ENCODE peak calls at places on chromosomes 5 and 9, in five cellular contexts. T is neuronal stem cell, E is endothelial cell of umbilical vein, W is tibial nerve, A is iPS DF 6.9. U is an unnamed sample.

GRCh38 chr5:162888268-162888667 is 549.1 kb upstream of the CCNG1 start:
- DNase-seq in W (no peak), E (no peak), A (no peak), T (no peak), U (no peak)

GRCh38 chr5:148798786-148799185 is 27.6 kb upstream of the ADRB2 start:
- DNase-seq in T (no peak), A (no peak), E (no peak), W (no peak), U (no peak)

GRCh38 chr5:142357469-142358090 is 32.8 kb upstream of the SPRY4 start:
- DNase-seq in W (peak), E (peak), A (no peak), T (no peak), U (no peak)

GRCh38 chr5:67983251-67983941 is 232.2 kb upstream of the PIK3R1 start:
- DNase-seq in E (peak), A (no peak), W (no peak), T (no peak), U (no peak)

GRCh38 chr5:179759961-179760541 is 27.4 kb downstream of the MAML1 start:
- DNase-seq in W (no peak), E (no peak), A (no peak), T (no peak), U (no peak)

GRCh38 chr5:55037046-55037771 is 13.2 kb downstream of the GZMK start:
- DNase-seq in A (peak), T (no peak), E (peak), W (no peak), U (no peak)

GRCh38 chr5:151037561-151038291 is 17.3 kb downstream of the GPX3 start:
- DNase-seq in E (peak), A (no peak), T (no peak), W (peak), U (no peak)

GRCh38 chr5:78757269-78758053 is 108.9 kb upstream of the LHFPL2 start:
- DNase-seq in W (peak), A (no peak), E (no peak), T (no peak), U (no peak)

GRCh38 chr9:134491436-134491835 is 150.2 kb upstream of the COL5A1 start:
- DNase-seq in A (no peak), T (no peak), W (no peak), E (no peak), U (no peak)

GRCh38 chr5:68187268-68188055 is 28.1 kb upstream of the PIK3R1 start:
- DNase-seq in E (peak), T (peak), A (no peak), W (no peak), U (peak)

GRCh38 chr5:138438003-138438723 is 694 bp upstream of the REEP2 start:
- DNase-seq in W (no peak), A (no peak), E (no peak), T (no peak), U (no peak)

GRCh38 chr9:21549251-21549765 is 67.2 kb upstream of the IFNE start:
- DNase-seq in E (peak), A (no peak), T (no peak), W (no peak), U (no peak)

GRCh38 chr5:172788771-172789686 is 18.0 kb upstream of the DUSP1 start:
- DNase-seq in E (no peak), W (peak), A (no peak), T (no peak), U (no peak)

GRCh38 chr5:173884402-173885053 is 3.6 kb upstream of the CPEB4 start:
- DNase-seq in A (no peak), E (no peak), W (no peak), T (no peak), U (no peak)

GRCh38 chr9:129607026-129607397 is 13.9 kb downstream of the C9orf50 start:
- DNase-seq in E (no peak), W (no peak), T (no peak), A (no peak), U (no peak)
- H3K27ac ChIP-seq in E (peak), W (peak), T (no peak), A (no peak), U (peak)

DNA sequence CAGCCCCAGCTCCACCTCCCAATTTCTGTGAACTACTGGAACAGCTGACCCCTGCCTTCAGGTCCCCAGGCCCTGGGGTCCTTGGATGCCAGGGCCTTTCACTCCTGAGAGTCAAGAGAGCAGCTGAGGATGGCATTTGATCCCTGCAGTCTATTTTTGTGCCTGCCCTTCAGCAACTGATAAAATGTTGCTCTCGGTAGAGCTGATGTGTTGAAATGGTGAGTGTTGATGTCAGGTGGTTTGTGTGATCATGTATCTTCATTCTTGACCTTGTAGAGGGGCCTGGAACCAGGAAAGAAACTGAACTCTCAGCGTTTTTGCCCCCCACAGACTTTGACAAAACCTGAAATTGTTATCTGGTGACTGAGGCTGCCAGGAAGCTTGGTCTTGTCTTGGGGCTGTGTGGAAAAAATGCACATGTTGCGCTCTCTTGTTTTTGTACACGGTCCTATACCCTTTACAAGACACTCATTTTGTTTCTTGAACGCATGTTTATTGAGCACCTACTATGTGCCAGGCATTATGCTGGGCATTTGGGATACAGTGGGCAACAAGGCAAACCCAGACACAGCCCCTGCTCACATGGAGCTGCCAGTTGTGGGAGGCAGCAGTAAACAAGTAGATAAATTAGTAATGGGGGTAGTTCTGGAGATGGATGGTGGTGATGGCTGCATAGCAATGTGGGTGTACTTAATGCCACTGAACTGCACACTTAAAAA is 78.3 kb downstream of the PPARGC1B start:
- DNase-seq in T (no peak), E (no peak), W (no peak), A (no peak), U (no peak)
- H3K27ac ChIP-seq in T (no peak), E (no peak), W (no peak), A (no peak), U (no peak)

GRCh38 chr5:177591690-177592009 is 353 bp upstream of the TMED9 start:
- DNase-seq in W (no peak), T (no peak), E (no peak), A (no peak), U (no peak)
- H3K27ac ChIP-seq in W (peak), T (no peak), E (no peak), A (no peak), U (no peak)

GRCh38 chr9:129211686-129212085 is 33.6 kb upstream of the IER5L start:
- DNase-seq in E (no peak), W (no peak), A (no peak), T (no peak), U (no peak)

GRCh38 chr9:129209580-129209979 is 31.5 kb upstream of the IER5L start:
- DNase-seq in W (no peak), T (no peak), E (no peak), A (no peak), U (no peak)

GRCh38 chr9:129209109-129209508 is 31.0 kb upstream of the IER5L start:
- DNase-seq in W (no peak), E (no peak), T (no peak), A (no peak), U (no peak)

GRCh38 chr9:129208191-129209091 is 30.4 kb upstream of the IER5L start:
- DNase-seq in E (no peak), A (peak), T (no peak), W (no peak), U (no peak)

GRCh38 chr9:129210125-129210524 is 32.1 kb upstream of the IER5L start:
- DNase-seq in T (no peak), A (no peak), W (no peak), E (no peak), U (no peak)
- H3K27ac ChIP-seq in T (no peak), A (no peak), W (no peak), E (no peak), U (no peak)

GRCh38 chr9:7936201-7936600 is 136.6 kb upstream of the DMAC1 start:
- DNase-seq in W (no peak), T (no peak), A (no peak), E (no peak), U (no peak)

GRCh38 chr9:7935666-7936065 is 136.1 kb upstream of the DMAC1 start:
- DNase-seq in E (no peak), A (no peak), T (no peak), W (no peak), U (no peak)

GRCh38 chr9:7937018-7937417 is 137.4 kb upstream of the DMAC1 start:
- DNase-seq in T (no peak), E (no peak), W (no peak), A (no peak), U (no peak)

DNA sequence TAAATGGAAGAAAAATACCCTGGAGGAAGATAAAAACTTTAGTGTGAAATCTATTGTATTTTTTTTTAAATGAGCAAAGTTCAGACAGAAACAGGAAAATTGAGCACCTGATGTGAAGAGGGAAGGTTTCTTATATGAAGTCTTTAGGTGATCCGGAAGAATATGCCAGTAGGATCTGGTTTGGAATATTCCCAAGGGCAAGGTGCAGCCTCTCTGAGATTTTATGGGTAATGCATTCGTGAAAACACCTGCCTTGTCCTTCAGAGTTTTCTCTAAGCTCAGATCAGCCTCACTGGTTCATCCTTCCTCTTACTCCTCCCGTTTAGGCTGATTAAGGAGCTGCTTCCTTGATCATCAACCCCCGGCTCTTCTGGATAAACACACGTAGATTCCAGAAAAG is 138.5 kb upstream of the DMAC1 start:
- DNase-seq in W (no peak), A (no peak), T (no peak), E (no peak), U (no peak)
- H3K27ac ChIP-seq in W (no peak), A (no peak), T (no peak), E (no peak), U (no peak)

GRCh38 chr5:38720691-38721361 is 125.0 kb upstream of the OSMR start:
- DNase-seq in T (no peak), W (no peak), E (no peak), A (no peak), U (no peak)

GRCh38 chr5:38718874-38719391 is 126.9 kb upstream of the OSMR start:
- DNase-seq in T (no peak), A (no peak), E (no peak), W (no peak), U (no peak)

GRCh38 chr5:38716516-38716915 is 129.3 kb upstream of the OSMR start:
- DNase-seq in E (no peak), W (no peak), T (no peak), A (no peak), U (no peak)

GRCh38 chr5:38719916-38720315 is 125.9 kb upstream of the OSMR start:
- DNase-seq in E (no peak), A (no peak), W (no peak), T (no peak), U (no peak)

GRCh38 chr5:38719403-38719802 is 126.4 kb upstream of the OSMR start:
- DNase-seq in T (no peak), E (no peak), W (no peak), A (no peak), U (no peak)
- H3K27ac ChIP-seq in T (no peak), E (no peak), W (peak), A (no peak), U (peak)

GRCh38 chr9:37827483-37828165 is 27.0 kb downstream of the DCAF10 start:
- DNase-seq in A (no peak), W (no peak), E (no peak), T (no peak), U (no peak)
- H3K27ac ChIP-seq in A (no peak), W (no peak), E (no peak), T (no peak), U (no peak)

GRCh38 chr9:592225-592624 is 249.3 kb upstream of the DMRT1 start:
- DNase-seq in W (no peak), T (no peak), A (no peak), E (no peak), U (no peak)
- H3K27ac ChIP-seq in W (no peak), T (no peak), A (no peak), E (no peak), U (no peak)

U was measured in substantia nigra.